ENCODE peak calls at places on chromosomes 12 and 14, in seven cellular contexts. Y is psoas muscle, O is AG04449, P is progenitor cell of endocrine pancreas, R is DND-41, H is endothelial cell of umbilical vein, F is AG09319. C is an unnamed sample.

GRCh38 chr14:26872930-26873470 is 275.2 kb upstream of the NOVA1 start:
- DNase-seq in Y (peak), O (no peak), P (no peak), R (no peak), H (no peak), F (no peak), C (no peak)

GRCh38 chr12:24463392-24463791 is 485.5 kb downstream of the BCAT1 start:
- DNase-seq in Y (no peak), O (no peak), P (no peak), R (peak), H (no peak), F (no peak), C (no peak)

GRCh38 chr14:70882771-70883492 is 24.3 kb upstream of the PCNX1 start:
- DNase-seq in Y (no peak), O (no peak), P (no peak), R (no peak), H (peak), F (no peak), C (no peak)

GRCh38 chr12:124761876-124762275 is 101.8 kb downstream of the SCARB1 start:
- DNase-seq in Y (no peak), O (no peak), P (no peak), R (no peak), H (no peak), F (no peak), C (no peak)

GRCh38 chr14:55131782-55132181 is 2.7 kb downstream of the LGALS3 start:
- DNase-seq in Y (no peak), O (no peak), P (no peak), R (no peak), H (no peak), F (no peak), C (no peak)

GRCh38 chr12:62631531-62632520 is 165.2 kb downstream of the MON2 start:
- DNase-seq in Y (peak), O (peak), P (peak), R (no peak), H (peak), F (peak), C (peak)

GRCh38 chr12:123989168-123989567 is 16.2 kb downstream of the ZNF664 start:
- DNase-seq in Y (no peak), O (no peak), P (no peak), R (no peak), H (no peak), F (no peak), C (no peak)

GRCh38 chr14:73786942-73787759 is 64.5 kb upstream of the PTGR2 start:
- DNase-seq in Y (peak), O (no peak), P (peak), R (peak), H (peak), F (no peak), C (peak)

GRCh38 chr14:93543766-93544165 is 113.0 kb downstream of the UNC79 start:
- DNase-seq in Y (no peak), O (no peak), P (no peak), R (no peak), H (peak), F (no peak), C (no peak)

GRCh38 chr12:42213023-42213422 is 25.0 kb downstream of the YAF2 start:
- DNase-seq in Y (no peak), O (no peak), P (no peak), R (peak), H (peak), F (no peak), C (no peak)

GRCh38 chr12:17304503-17305347 is 698.8 kb upstream of the LMO3 start:
- DNase-seq in Y (no peak), O (no peak), P (no peak), R (no peak), H (no peak), F (no peak), C (no peak)

GRCh38 chr14:28375295-28375694 is 391.3 kb upstream of the FOXG1 start:
- DNase-seq in Y (no peak), O (no peak), P (no peak), R (peak), H (peak), F (peak), C (peak)

GRCh38 chr14:20855652-20856291 is 35.4 kb upstream of the RNASE3 start:
- DNase-seq in Y (no peak), O (no peak), P (peak), R (peak), H (peak), F (no peak), C (peak)

GRCh38 chr14:60724080-60724618 is at the start of gene SIX4:
- DNase-seq in Y (peak), O (peak), P (peak), R (no peak), H (peak), F (peak), C (peak)

GRCh38 chr14:60196291-60196690 is 31.1 kb upstream of the DHRS7 start:
- DNase-seq in Y (no peak), O (no peak), P (no peak), R (no peak), H (no peak), F (no peak), C (no peak)

GRCh38 chr12:47977046-47977771 is 13.8 kb downstream of the TMEM106C start:
- DNase-seq in Y (no peak), O (no peak), P (no peak), R (no peak), H (no peak), F (no peak), C (no peak)

GRCh38 chr12:56162468-56163290 is 4.5 kb downstream of the MYL6 start:
- DNase-seq in Y (no peak), O (no peak), P (no peak), R (no peak), H (no peak), F (no peak), C (no peak)

GRCh38 chr14:75961662-75962061 is 20.1 kb downstream of the TGFB3 start:
- DNase-seq in Y (no peak), O (no peak), P (no peak), R (no peak), H (no peak), F (no peak), C (no peak)

GRCh38 chr14:90732142-90732541 is 84.1 kb downstream of the TTC7B start:
- DNase-seq in Y (no peak), O (no peak), P (no peak), R (no peak), H (no peak), F (no peak), C (no peak)

GRCh38 chr12:126506426-126507182 is 1441.4 kb downstream of the AACS start:
- DNase-seq in Y (no peak), O (no peak), P (no peak), R (no peak), H (no peak), F (no peak), C (no peak)

GRCh38 chr12:132558861-132559623 is 51.3 kb downstream of the LRCOL1 start:
- DNase-seq in Y (no peak), O (no peak), P (no peak), R (peak), H (no peak), F (no peak), C (peak)

GRCh38 chr12:537772-538171 is 78.0 kb downstream of the B4GALNT3 start:
- DNase-seq in Y (no peak), O (no peak), P (no peak), R (no peak), H (no peak), F (no peak), C (no peak)

GRCh38 chr14:29227631-29228030 is 461.0 kb downstream of the FOXG1 start:
- DNase-seq in Y (no peak), O (no peak), P (no peak), R (no peak), H (no peak), F (no peak), C (no peak)

GRCh38 chr12:54060174-54060974 is 6.7 kb downstream of the HOXC4 start:
- DNase-seq in Y (no peak), O (no peak), P (no peak), R (no peak), H (no peak), F (no peak), C (peak)

GRCh38 chr14:102241147-102241546 is 63.8 kb downstream of the MOK start:
- DNase-seq in Y (no peak), O (no peak), P (no peak), R (no peak), H (no peak), F (no peak), C (no peak)

GRCh38 chr14:56216631-56217379 is 98.6 kb downstream of the PELI2 start:
- DNase-seq in Y (peak), O (no peak), P (no peak), R (peak), H (peak), F (no peak), C (no peak)

GRCh38 chr14:57212919-57213318 is 55.8 kb downstream of the EXOC5 start:
- DNase-seq in Y (no peak), O (no peak), P (no peak), R (no peak), H (no peak), F (no peak), C (no peak)

GRCh38 chr14:103103461-103104388 is 9.2 kb downstream of the EXOC3L4 start:
- DNase-seq in Y (peak), O (no peak), P (no peak), R (peak), H (no peak), F (no peak), C (no peak)

GRCh38 chr12:110932048-110932447 is 11.7 kb upstream of the MYL2 start:
- DNase-seq in Y (no peak), O (no peak), P (no peak), R (no peak), H (no peak), F (no peak), C (peak)

GRCh38 chr14:57352771-57353170 is 37.6 kb upstream of the NAA30 start:
- DNase-seq in Y (no peak), O (no peak), P (no peak), R (no peak), H (no peak), F (no peak), C (no peak)

GRCh38 chr12:126437934-126438333 is 1372.7 kb downstream of the AACS start:
- DNase-seq in Y (no peak), O (no peak), P (no peak), R (no peak), H (no peak), F (no peak), C (no peak)

GRCh38 chr14:89543420-89543790 is 126.4 kb upstream of the FOXN3 start:
- DNase-seq in Y (no peak), O (no peak), P (peak), R (no peak), H (no peak), F (no peak), C (no peak)

GRCh38 chr14:102708494-102708893 is 68.8 kb upstream of the TRAF3 start:
- DNase-seq in Y (no peak), O (no peak), P (no peak), R (no peak), H (no peak), F (no peak), C (no peak)

DNA sequence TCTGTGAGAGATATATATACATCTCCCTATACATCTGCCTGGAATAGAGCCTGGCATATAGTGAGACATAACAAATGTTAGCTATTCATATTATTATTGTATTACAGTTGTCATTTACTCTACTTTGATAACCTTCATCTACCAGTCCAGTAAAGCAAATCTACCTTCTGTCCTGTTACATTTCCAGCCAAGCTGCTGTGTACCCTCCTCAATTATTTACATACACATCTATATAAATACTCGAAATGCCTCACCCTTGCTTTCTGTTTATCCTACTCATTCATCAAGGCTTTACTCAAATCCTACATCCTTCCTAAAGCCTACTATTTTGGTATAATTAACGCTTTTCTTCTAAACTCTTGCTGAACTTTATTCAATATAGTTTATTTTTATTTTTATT is 8.7 kb downstream of the ZBTB1 start:
- DNase-seq in Y (no peak), O (no peak), P (no peak), R (no peak), H (no peak), F (no peak), C (no peak)
- TF ChIP-seq CTCF in Y (no peak), O (no peak), P (no peak), R (no peak), H (no peak), F (no peak), C (no peak)

GRCh38 chr12:86917121-86917520 is 660.9 kb upstream of the MGAT4C start:
- DNase-seq in Y (no peak), O (no peak), P (no peak), R (no peak), H (no peak), F (no peak), C (no peak)

DNA sequence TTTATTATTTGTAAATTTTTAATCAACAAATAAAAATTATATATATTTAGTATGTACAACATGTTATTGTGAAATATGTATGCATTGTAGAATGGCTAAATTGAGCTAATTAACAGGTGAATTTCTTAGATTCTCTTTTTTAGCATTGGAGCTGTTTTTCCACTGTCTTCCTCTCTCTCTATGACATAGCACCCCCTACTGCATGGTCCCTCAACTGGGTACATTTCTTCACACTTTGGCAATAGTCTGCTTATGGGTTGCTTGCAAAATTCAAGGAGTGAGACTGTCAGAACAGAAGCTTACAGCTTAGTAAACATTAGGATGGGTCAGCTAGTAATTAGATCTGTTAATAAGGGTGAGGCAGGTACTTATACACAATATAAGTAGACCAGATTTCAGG is 658.5 kb upstream of the MGAT4C start:
- DNase-seq in Y (no peak), O (no peak), P (no peak), R (no peak), H (peak), F (peak), C (peak)
- TF ChIP-seq CTCF in Y (no peak), O (peak), P (peak), R (peak), H (peak), F (peak), C (peak)

DNA sequence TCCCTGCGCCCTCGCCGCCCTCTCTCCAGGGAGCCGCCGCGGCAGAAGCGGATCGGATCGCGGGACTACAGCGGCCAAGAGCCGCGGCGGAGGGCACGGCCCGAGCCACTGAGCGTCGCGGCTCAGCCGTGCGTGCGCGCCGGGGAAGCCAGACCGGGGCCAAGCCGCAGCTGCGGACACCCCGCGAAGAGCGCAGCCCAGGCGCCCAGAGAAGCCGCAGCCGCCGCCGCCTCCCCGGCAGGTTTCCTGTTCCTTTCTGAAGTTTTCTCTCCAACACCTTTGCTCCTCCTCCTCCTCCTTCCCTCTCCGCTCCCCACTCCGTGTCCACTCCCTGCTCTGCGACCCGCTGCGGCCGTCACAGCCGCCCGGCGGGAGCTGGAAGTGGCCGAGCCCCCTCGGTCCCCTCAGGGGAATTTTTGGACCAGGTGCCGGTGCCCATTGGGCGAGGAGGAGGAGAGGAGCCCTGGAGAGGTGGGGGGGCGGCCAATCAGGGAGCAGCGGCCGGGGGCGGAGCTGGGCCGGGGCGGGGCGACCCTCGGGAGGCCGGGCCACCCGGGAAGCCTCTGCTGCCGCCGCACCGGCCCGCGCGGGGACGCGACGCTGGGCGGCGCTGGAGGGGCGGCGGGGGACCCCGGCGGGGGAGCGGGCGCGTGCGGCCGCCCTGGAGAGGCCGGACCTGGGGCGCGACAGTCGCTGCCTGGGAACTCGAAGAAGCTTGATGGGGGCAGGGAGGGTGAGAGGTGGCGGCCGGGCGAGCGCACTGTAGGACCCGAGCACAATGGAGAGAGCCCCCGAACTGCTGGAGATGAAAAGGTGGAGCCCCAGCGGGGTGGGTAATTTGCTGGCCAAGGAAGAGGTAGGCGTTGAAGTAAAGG is at the start of gene ITPR2:
- DNase-seq in Y (peak), O (no peak), P (peak), R (peak), H (peak), F (peak), C (peak)
- TF ChIP-seq CTCF in Y (peak), O (no peak), P (peak), R (peak), H (no peak), F (no peak), C (no peak)

GRCh38 chr14:88380405-88380804 is 5.1 kb upstream of the SPATA7 start:
- DNase-seq in Y (no peak), O (no peak), P (no peak), R (no peak), H (no peak), F (no peak), C (no peak)
- TF ChIP-seq CTCF in Y (no peak), O (no peak), P (peak), R (peak), H (no peak), F (peak), C (no peak)

GRCh38 chr14:35438910-35439713 is 34.6 kb upstream of the NFKBIA start:
- DNase-seq in Y (no peak), O (no peak), P (no peak), R (no peak), H (no peak), F (no peak), C (no peak)
- TF ChIP-seq CTCF in Y (peak), O (peak), P (peak), R (peak), H (peak), F (peak), C (peak)

GRCh38 chr12:63894132-63894531 is 49.6 kb downstream of the SRGAP1 start:
- DNase-seq in Y (no peak), O (no peak), P (no peak), R (no peak), H (no peak), F (no peak), C (no peak)
- TF ChIP-seq CTCF in Y (no peak), O (no peak), P (no peak), R (no peak), H (no peak), F (no peak), C (no peak)

C was measured in nephron progenitor cell.